ENCODE peak calls at places on chromosomes 11 and 22, in nine cellular contexts. T, E, G, X, O, J, P, W and F are unnamed samples.
A peak's percentile ranks its signal among the peaks of the same experiment; 100 is the strongest.

GRCh38 chr11:103322861-103323260 is 213.6 kb downstream of the DYNC2H1 start:
- DNase-seq in T (no peak), E (no peak), G (no peak), X (no peak), O (no peak), J (peak; percentile 30), P (no peak), W (no peak), F (no peak)

GRCh38 chr11:93323747-93324146 is 6.8 kb upstream of the DEUP1 start:
- DNase-seq in T (no peak), E (no peak), G (no peak), X (no peak), O (no peak), J (no peak), P (no peak), W (no peak), F (no peak)

GRCh38 chr22:29115682-29116313 is 43.0 kb downstream of the KREMEN1 start:
- DNase-seq in T (no peak), E (no peak), G (no peak), X (no peak), O (no peak), J (no peak), P (no peak), W (no peak), F (no peak)

GRCh38 chr11:110762596-110762995 is 50.4 kb upstream of the ARHGAP20 start:
- DNase-seq in T (no peak), E (no peak), G (no peak), X (no peak), O (no peak), J (no peak), P (no peak), W (no peak), F (no peak)

GRCh38 chr11:11075515-11076171 is 217.8 kb upstream of the ZBED5 start:
- DNase-seq in T (no peak), E (no peak), G (no peak), X (no peak), O (no peak), J (no peak), P (no peak), W (peak; percentile 33), F (no peak)

GRCh38 chr22:37255558-37256006 is 11.5 kb upstream of the RAC2 start:
- DNase-seq in T (no peak), E (no peak), G (no peak), X (no peak), O (no peak), J (no peak), P (no peak), W (no peak), F (no peak)

GRCh38 chr11:77039491-77040400 is 5.5 kb downstream of the B3GNT6 start:
- DNase-seq in T (no peak), E (no peak), G (peak; percentile 56), X (no peak), O (peak; percentile 45), J (no peak), P (no peak), W (peak; percentile 73), F (no peak)

GRCh38 chr22:19343470-19343869 is 52.0 kb upstream of the CLTCL1 start:
- DNase-seq in T (no peak), E (no peak), G (no peak), X (no peak), O (no peak), J (no peak), P (no peak), W (no peak), F (no peak)

GRCh38 chr22:46881373-46882118 is 119.1 kb downstream of the TBC1D22A start:
- DNase-seq in T (no peak), E (peak; percentile 43), G (no peak), X (no peak), O (no peak), J (no peak), P (no peak), W (no peak), F (no peak)

GRCh38 chr11:107853070-107853469 is 5.5 kb downstream of the SLC35F2 start:
- DNase-seq in T (no peak), E (no peak), G (no peak), X (no peak), O (no peak), J (no peak), P (no peak), W (no peak), F (no peak)

GRCh38 chr11:130806746-130807145 is 109.5 kb downstream of the SNX19 start:
- DNase-seq in T (no peak), E (no peak), G (no peak), X (no peak), O (no peak), J (no peak), P (no peak), W (peak; percentile 42), F (no peak)

GRCh38 chr22:23181763-23182288 is 1.5 kb downstream of the BCR start:
- DNase-seq in T (no peak), E (no peak), G (no peak), X (no peak), O (peak; percentile 56), J (no peak), P (no peak), W (no peak), F (no peak)

GRCh38 chr11:9574556-9574805 is 1.0 kb downstream of the WEE1 start:
- DNase-seq in T (peak; percentile 28), E (no peak), G (no peak), X (no peak), O (peak; percentile 60), J (peak; percentile 56), P (no peak), W (no peak), F (no peak)